ENCODE peak calls at places on chromosomes 7 and 10, in nine cellular contexts. One of them, this sample, is unnamed.

GRCh38 chr7:116438274-116438673 is 61.3 kb upstream of the CAV2 start:
- DNase-seq in heart left ventricle: no peak
- DNase-seq in naive B cell: no peak
- DNase-seq in stimulated activated CD4-positive, alpha-beta T cell treated with anti-CD3 and anti-CD28 coated beads, TNF-alpha, amount 100 ng/mL, for 24 hours: no peak
- DNase-seq in T-cell: no peak
- DNase-seq in effector memory CD4-positive, alpha-beta T cell: no peak
- DNase-seq in fibroblast of pulmonary artery: no peak
- DNase-seq in stimulated activated CD8-positive, alpha-beta memory T cell treated with anti-CD3 and anti-CD28 coated beads, Interleukin-15, amount 100 ng/mL, for 24 hours: no peak
- DNase-seq in lower lobe of right lung: no peak
- DNase-seq in this sample: no peak

GRCh38 chr10:114256822-114257221 is 17.8 kb downstream of the VWA2 start:
- DNase-seq in heart left ventricle: no peak
- DNase-seq in naive B cell: no peak
- DNase-seq in stimulated activated CD4-positive, alpha-beta T cell treated with anti-CD3 and anti-CD28 coated beads, TNF-alpha, amount 100 ng/mL, for 24 hours: no peak
- DNase-seq in T-cell: no peak
- DNase-seq in effector memory CD4-positive, alpha-beta T cell: no peak
- DNase-seq in fibroblast of pulmonary artery: peak; percentile 16
- DNase-seq in stimulated activated CD8-positive, alpha-beta memory T cell treated with anti-CD3 and anti-CD28 coated beads, Interleukin-15, amount 100 ng/mL, for 24 hours: no peak
- DNase-seq in lower lobe of right lung: no peak
- DNase-seq in this sample: no peak

GRCh38 chr7:1447551-1448244 is 11.6 kb downstream of the MICALL2 start:
- DNase-seq in heart left ventricle: no peak
- DNase-seq in naive B cell: no peak
- DNase-seq in stimulated activated CD4-positive, alpha-beta T cell treated with anti-CD3 and anti-CD28 coated beads, TNF-alpha, amount 100 ng/mL, for 24 hours: no peak
- DNase-seq in T-cell: no peak
- DNase-seq in effector memory CD4-positive, alpha-beta T cell: no peak
- DNase-seq in fibroblast of pulmonary artery: peak; percentile 41
- DNase-seq in stimulated activated CD8-positive, alpha-beta memory T cell treated with anti-CD3 and anti-CD28 coated beads, Interleukin-15, amount 100 ng/mL, for 24 hours: no peak
- DNase-seq in lower lobe of right lung: no peak
- DNase-seq in this sample: no peak

GRCh38 chr7:37921340-37921805 is 933 bp downstream of the EPDR1 start:
- DNase-seq in heart left ventricle: peak; percentile 59
- DNase-seq in naive B cell: no peak
- DNase-seq in stimulated activated CD4-positive, alpha-beta T cell treated with anti-CD3 and anti-CD28 coated beads, TNF-alpha, amount 100 ng/mL, for 24 hours: no peak
- DNase-seq in T-cell: no peak
- DNase-seq in effector memory CD4-positive, alpha-beta T cell: no peak
- DNase-seq in fibroblast of pulmonary artery: no peak
- DNase-seq in stimulated activated CD8-positive, alpha-beta memory T cell treated with anti-CD3 and anti-CD28 coated beads, Interleukin-15, amount 100 ng/mL, for 24 hours: no peak
- DNase-seq in lower lobe of right lung: peak; percentile 57
- DNase-seq in this sample: no peak

GRCh38 chr10:27899058-27899457 is 99.8 kb downstream of the ODAD2 start:
- DNase-seq in heart left ventricle: no peak
- DNase-seq in naive B cell: no peak
- DNase-seq in stimulated activated CD4-positive, alpha-beta T cell treated with anti-CD3 and anti-CD28 coated beads, TNF-alpha, amount 100 ng/mL, for 24 hours: no peak
- DNase-seq in T-cell: no peak
- DNase-seq in effector memory CD4-positive, alpha-beta T cell: no peak
- DNase-seq in fibroblast of pulmonary artery: no peak
- DNase-seq in stimulated activated CD8-positive, alpha-beta memory T cell treated with anti-CD3 and anti-CD28 coated beads, Interleukin-15, amount 100 ng/mL, for 24 hours: no peak
- DNase-seq in lower lobe of right lung: no peak
- DNase-seq in this sample: no peak

GRCh38 chr7:41777894-41778596 is 75.2 kb upstream of the INHBA start:
- DNase-seq in heart left ventricle: no peak
- DNase-seq in naive B cell: no peak
- DNase-seq in stimulated activated CD4-positive, alpha-beta T cell treated with anti-CD3 and anti-CD28 coated beads, TNF-alpha, amount 100 ng/mL, for 24 hours: no peak
- DNase-seq in T-cell: no peak
- DNase-seq in effector memory CD4-positive, alpha-beta T cell: no peak
- DNase-seq in fibroblast of pulmonary artery: peak; percentile 25
- DNase-seq in stimulated activated CD8-positive, alpha-beta memory T cell treated with anti-CD3 and anti-CD28 coated beads, Interleukin-15, amount 100 ng/mL, for 24 hours: no peak
- DNase-seq in lower lobe of right lung: no peak
- DNase-seq in this sample: no peak

GRCh38 chr10:77333610-77334340 is 303.8 kb downstream of the KCNMA1 start:
- DNase-seq in heart left ventricle: no peak
- DNase-seq in naive B cell: no peak
- DNase-seq in stimulated activated CD4-positive, alpha-beta T cell treated with anti-CD3 and anti-CD28 coated beads, TNF-alpha, amount 100 ng/mL, for 24 hours: no peak
- DNase-seq in T-cell: no peak
- DNase-seq in effector memory CD4-positive, alpha-beta T cell: no peak
- DNase-seq in fibroblast of pulmonary artery: no peak
- DNase-seq in stimulated activated CD8-positive, alpha-beta memory T cell treated with anti-CD3 and anti-CD28 coated beads, Interleukin-15, amount 100 ng/mL, for 24 hours: no peak
- DNase-seq in lower lobe of right lung: no peak
- DNase-seq in this sample: no peak

GRCh38 chr10:97025613-97026242 is 160.0 kb downstream of the SLIT1 start:
- DNase-seq in heart left ventricle: no peak
- DNase-seq in naive B cell: peak; percentile 41
- DNase-seq in stimulated activated CD4-positive, alpha-beta T cell treated with anti-CD3 and anti-CD28 coated beads, TNF-alpha, amount 100 ng/mL, for 24 hours: peak; percentile 44
- DNase-seq in T-cell: no peak
- DNase-seq in effector memory CD4-positive, alpha-beta T cell: peak; percentile 18
- DNase-seq in fibroblast of pulmonary artery: peak; percentile 63
- DNase-seq in stimulated activated CD8-positive, alpha-beta memory T cell treated with anti-CD3 and anti-CD28 coated beads, Interleukin-15, amount 100 ng/mL, for 24 hours: peak; percentile 14
- DNase-seq in lower lobe of right lung: no peak
- DNase-seq in this sample: peak; percentile 55

GRCh38 chr7:156534925-156535324 is 105.6 kb upstream of the RNF32 start:
- DNase-seq in heart left ventricle: no peak
- DNase-seq in naive B cell: no peak
- DNase-seq in stimulated activated CD4-positive, alpha-beta T cell treated with anti-CD3 and anti-CD28 coated beads, TNF-alpha, amount 100 ng/mL, for 24 hours: no peak
- DNase-seq in T-cell: no peak
- DNase-seq in effector memory CD4-positive, alpha-beta T cell: no peak
- DNase-seq in fibroblast of pulmonary artery: no peak
- DNase-seq in stimulated activated CD8-positive, alpha-beta memory T cell treated with anti-CD3 and anti-CD28 coated beads, Interleukin-15, amount 100 ng/mL, for 24 hours: no peak
- DNase-seq in lower lobe of right lung: no peak
- DNase-seq in this sample: no peak

GRCh38 chr7:153473189-153473588 is 579.0 kb upstream of the DPP6 start:
- DNase-seq in heart left ventricle: no peak
- DNase-seq in naive B cell: no peak
- DNase-seq in stimulated activated CD4-positive, alpha-beta T cell treated with anti-CD3 and anti-CD28 coated beads, TNF-alpha, amount 100 ng/mL, for 24 hours: no peak
- DNase-seq in T-cell: no peak
- DNase-seq in effector memory CD4-positive, alpha-beta T cell: no peak
- DNase-seq in fibroblast of pulmonary artery: no peak
- DNase-seq in stimulated activated CD8-positive, alpha-beta memory T cell treated with anti-CD3 and anti-CD28 coated beads, Interleukin-15, amount 100 ng/mL, for 24 hours: no peak
- DNase-seq in lower lobe of right lung: no peak
- DNase-seq in this sample: no peak

GRCh38 chr10:124696446-124697392 is 47.5 kb downstream of the FAM53B start:
- DNase-seq in heart left ventricle: no peak
- DNase-seq in naive B cell: peak; percentile 40
- DNase-seq in stimulated activated CD4-positive, alpha-beta T cell treated with anti-CD3 and anti-CD28 coated beads, TNF-alpha, amount 100 ng/mL, for 24 hours: no peak
- DNase-seq in T-cell: no peak
- DNase-seq in effector memory CD4-positive, alpha-beta T cell: no peak
- DNase-seq in fibroblast of pulmonary artery: no peak
- DNase-seq in stimulated activated CD8-positive, alpha-beta memory T cell treated with anti-CD3 and anti-CD28 coated beads, Interleukin-15, amount 100 ng/mL, for 24 hours: no peak
- DNase-seq in lower lobe of right lung: no peak
- DNase-seq in this sample: no peak

GRCh38 chr7:104272767-104273384 is 55.5 kb upstream of the LHFPL3 start:
- DNase-seq in heart left ventricle: no peak
- DNase-seq in naive B cell: no peak
- DNase-seq in stimulated activated CD4-positive, alpha-beta T cell treated with anti-CD3 and anti-CD28 coated beads, TNF-alpha, amount 100 ng/mL, for 24 hours: no peak
- DNase-seq in T-cell: no peak
- DNase-seq in effector memory CD4-positive, alpha-beta T cell: no peak
- DNase-seq in fibroblast of pulmonary artery: peak; percentile 60
- DNase-seq in stimulated activated CD8-positive, alpha-beta memory T cell treated with anti-CD3 and anti-CD28 coated beads, Interleukin-15, amount 100 ng/mL, for 24 hours: no peak
- DNase-seq in lower lobe of right lung: no peak
- DNase-seq in this sample: peak; percentile 47

GRCh38 chr7:103689262-103689661 is 243.3 kb upstream of the SLC26A5 start:
- DNase-seq in heart left ventricle: no peak
- DNase-seq in naive B cell: no peak
- DNase-seq in stimulated activated CD4-positive, alpha-beta T cell treated with anti-CD3 and anti-CD28 coated beads, TNF-alpha, amount 100 ng/mL, for 24 hours: no peak
- DNase-seq in T-cell: no peak
- DNase-seq in effector memory CD4-positive, alpha-beta T cell: no peak
- DNase-seq in fibroblast of pulmonary artery: no peak
- DNase-seq in stimulated activated CD8-positive, alpha-beta memory T cell treated with anti-CD3 and anti-CD28 coated beads, Interleukin-15, amount 100 ng/mL, for 24 hours: no peak
- DNase-seq in lower lobe of right lung: no peak
- DNase-seq in this sample: no peak

GRCh38 chr7:155412416-155413253 is 45.3 kb upstream of the EN2 start:
- DNase-seq in heart left ventricle: no peak
- DNase-seq in naive B cell: peak; percentile 14
- DNase-seq in stimulated activated CD4-positive, alpha-beta T cell treated with anti-CD3 and anti-CD28 coated beads, TNF-alpha, amount 100 ng/mL, for 24 hours: peak; percentile 61
- DNase-seq in T-cell: no peak
- DNase-seq in effector memory CD4-positive, alpha-beta T cell: no peak
- DNase-seq in fibroblast of pulmonary artery: peak; percentile 22
- DNase-seq in stimulated activated CD8-positive, alpha-beta memory T cell treated with anti-CD3 and anti-CD28 coated beads, Interleukin-15, amount 100 ng/mL, for 24 hours: no peak
- DNase-seq in lower lobe of right lung: peak; percentile 66
- DNase-seq in this sample: peak; percentile 51

GRCh38 chr7:151245360-151246160 is 2.9 kb downstream of the SMARCD3 start:
- DNase-seq in heart left ventricle: no peak
- DNase-seq in naive B cell: peak; percentile 76
- DNase-seq in stimulated activated CD4-positive, alpha-beta T cell treated with anti-CD3 and anti-CD28 coated beads, TNF-alpha, amount 100 ng/mL, for 24 hours: peak; percentile 58
- DNase-seq in T-cell: peak; percentile 47
- DNase-seq in effector memory CD4-positive, alpha-beta T cell: peak; percentile 58
- DNase-seq in fibroblast of pulmonary artery: no peak
- DNase-seq in stimulated activated CD8-positive, alpha-beta memory T cell treated with anti-CD3 and anti-CD28 coated beads, Interleukin-15, amount 100 ng/mL, for 24 hours: peak; percentile 40
- DNase-seq in lower lobe of right lung: peak; percentile 59
- DNase-seq in this sample: peak; percentile 40

GRCh38 chr7:100419660-100420226 is 8.8 kb downstream of the ZCWPW1 start:
- DNase-seq in heart left ventricle: no peak
- DNase-seq in naive B cell: no peak
- DNase-seq in stimulated activated CD4-positive, alpha-beta T cell treated with anti-CD3 and anti-CD28 coated beads, TNF-alpha, amount 100 ng/mL, for 24 hours: no peak
- DNase-seq in T-cell: no peak
- DNase-seq in effector memory CD4-positive, alpha-beta T cell: no peak
- DNase-seq in fibroblast of pulmonary artery: no peak
- DNase-seq in stimulated activated CD8-positive, alpha-beta memory T cell treated with anti-CD3 and anti-CD28 coated beads, Interleukin-15, amount 100 ng/mL, for 24 hours: no peak
- DNase-seq in lower lobe of right lung: no peak
- DNase-seq in this sample: no peak

GRCh38 chr10:89702121-89702480 is 711 bp downstream of the KIF20B start:
- DNase-seq in heart left ventricle: no peak
- DNase-seq in naive B cell: peak; percentile 11
- DNase-seq in stimulated activated CD4-positive, alpha-beta T cell treated with anti-CD3 and anti-CD28 coated beads, TNF-alpha, amount 100 ng/mL, for 24 hours: peak; percentile 7
- DNase-seq in T-cell: peak; percentile 4
- DNase-seq in effector memory CD4-positive, alpha-beta T cell: no peak
- DNase-seq in fibroblast of pulmonary artery: no peak
- DNase-seq in stimulated activated CD8-positive, alpha-beta memory T cell treated with anti-CD3 and anti-CD28 coated beads, Interleukin-15, amount 100 ng/mL, for 24 hours: no peak
- DNase-seq in lower lobe of right lung: no peak
- DNase-seq in this sample: peak; percentile 22